ENCODE peak calls at places on chromosome 7, in five cellular contexts. X is LoVo; Y is NCI-H1436; R is stimulated activated CD8-positive, alpha-beta memory T cell treated with anti-CD3 and anti-CD28 coated beads, Interleukin-15, amount 100 ng/mL, for 24 hours; V is neural progenitor cell. T is an unnamed sample.
A peak's percentile ranks its signal among the peaks of the same experiment; 100 is the strongest.

GRCh38 chr7:128323489-128324362 is 20.0 kb downstream of the RBM28 start:
- DNase-seq in R (no peak), V (no peak), X (no peak), Y (no peak), T (no peak)

GRCh38 chr7:44455155-44455554 is 35.3 kb downstream of the NUDCD3 start:
- DNase-seq in X (no peak), Y (no peak), V (no peak), R (no peak), T (no peak)

GRCh38 chr7:45068236-45069023 is 20.3 kb downstream of the NACAD start:
- DNase-seq in R (no peak), V (no peak), X (no peak), Y (no peak), T (no peak)

GRCh38 chr7:128937647-128938523 is at the start of gene IRF5:
- DNase-seq in X (peak; percentile 89), V (peak; percentile 64), Y (no peak), R (no peak), T (no peak)

GRCh38 chr7:106031271-106032029 is 68.4 kb downstream of the CDHR3 start:
- DNase-seq in R (no peak), V (no peak), Y (peak; percentile 77), X (no peak), T (no peak)

GRCh38 chr7:114026486-114027089 is 107.8 kb upstream of the PPP1R3A start:
- DNase-seq in V (peak; percentile 82), R (no peak), Y (peak; percentile 66), X (peak; percentile 86), T (no peak)

GRCh38 chr7:151724920-151725584 is 151.9 kb downstream of the PRKAG2 start:
- DNase-seq in R (no peak), X (no peak), Y (no peak), V (no peak), T (no peak)

GRCh38 chr7:151008511-151009323 is 15.6 kb downstream of the ATG9B start:
- DNase-seq in V (peak; percentile 77), Y (no peak), R (peak; percentile 81), X (peak; percentile 86), T (peak; percentile 63)

GRCh38 chr7:158612546-158612945 is 24.9 kb upstream of the PTPRN2 start:
- DNase-seq in V (no peak), R (no peak), X (no peak), Y (no peak), T (no peak)

GRCh38 chr7:20064974-20065862 is 152.0 kb downstream of the MACC1 start:
- DNase-seq in R (no peak), Y (no peak), V (no peak), X (no peak), T (no peak)

GRCh38 chr7:123401295-123401694 is 133.1 kb downstream of the IQUB start:
- DNase-seq in X (no peak), V (no peak), R (no peak), Y (no peak), T (no peak)

GRCh38 chr7:1454471-1455065 is 4.7 kb downstream of the MICALL2 start:
- DNase-seq in Y (no peak), V (no peak), R (no peak), X (no peak), T (no peak)

GRCh38 chr7:101728888-101729883 is 88.2 kb upstream of the CUX1 start:
- DNase-seq in V (no peak), X (peak; percentile 96), R (no peak), Y (no peak), T (no peak)

GRCh38 chr7:19404912-19405329 is 259.7 kb upstream of the FERD3L start:
- DNase-seq in V (peak; percentile 2), Y (no peak), R (no peak), X (peak; percentile 61), T (no peak)

GRCh38 chr7:128204455-128204854 is 36.6 kb upstream of the LEP start:
- DNase-seq in Y (no peak), X (no peak), R (no peak), V (no peak), T (no peak)

GRCh38 chr7:102099474-102099873 is 187.2 kb upstream of the SH2B2 start:
- DNase-seq in V (no peak), Y (no peak), X (no peak), R (no peak), T (no peak)

GRCh38 chr7:32059289-32060045 is 10.7 kb downstream of the PDE1C start:
- DNase-seq in R (no peak), Y (no peak), V (no peak), X (peak; percentile 23), T (no peak)